ENCODE peak calls at places on chromosomes 13 and 19, in five cellular contexts. A is IMR-90, U is body of pancreas, G is HepG2, K is ovary. L is an unnamed sample.

GRCh38 chr13:30353601-30354000 is 46.2 kb upstream of the KATNAL1 start:
- DNase-seq in K (no peak), U (no peak), G (no peak), A (no peak), L (no peak)

GRCh38 chr13:71873418-71874276 is 6.6 kb upstream of the DACH1 start:
- DNase-seq in U (no peak), K (no peak), G (no peak), A (no peak), L (no peak)

GRCh38 chr13:51262501-51263211 is 40.5 kb downstream of the FAM124A start:
- DNase-seq in K (no peak), G (peak; percentile 13), U (no peak), A (no peak), L (no peak)

GRCh38 chr19:30941591-30941990 is 407.6 kb downstream of the TSHZ3 start:
- DNase-seq in U (no peak), A (no peak), K (no peak), G (no peak), L (no peak)

GRCh38 chr19:54507824-54508223 is 5.2 kb downstream of the LAIR2 start:
- DNase-seq in K (no peak), A (no peak), G (peak; percentile 40), U (no peak), L (no peak)

GRCh38 chr19:46818812-46819211 is 30.4 kb upstream of the SLC1A5 start:
- DNase-seq in U (no peak), A (peak; percentile 33), K (no peak), G (peak; percentile 63), L (no peak)

GRCh38 chr19:44747739-44748425 is 626 bp upstream of the BCL3 start:
- DNase-seq in G (peak; percentile 50), K (peak; percentile 79), A (peak; percentile 61), U (peak; percentile 78), L (no peak)

GRCh38 chr19:43468354-43469159 is 3.1 kb upstream of the LYPD3 start:
- DNase-seq in K (no peak), G (no peak), A (no peak), U (no peak), L (no peak)

GRCh38 chr13:49810464-49810824 is 18.0 kb upstream of the KPNA3 start:
- DNase-seq in K (no peak), A (no peak), U (no peak), G (no peak), L (no peak)

GRCh38 chr13:104477256-104477655 is 1411.0 kb upstream of the SLC10A2 start:
- DNase-seq in U (no peak), K (no peak), A (no peak), G (no peak), L (no peak)

GRCh38 chr19:29956855-29957254 is 14.8 kb downstream of the URI1 start:
- DNase-seq in U (no peak), A (no peak), K (no peak), G (peak; percentile 24), L (no peak)

GRCh38 chr13:42333613-42334328 is 61.8 kb downstream of the AKAP11 start:
- DNase-seq in G (peak; percentile 16), A (peak; percentile 22), U (no peak), K (no peak), L (no peak)

GRCh38 chr13:96053003-96053703 is at the start of gene UGGT2:
- DNase-seq in K (peak; percentile 96), U (peak; percentile 96), G (peak; percentile 85), A (peak; percentile 94), L (peak; percentile 8)

GRCh38 chr13:21749410-21749809 is 78.5 kb downstream of the FGF9 start:
- DNase-seq in K (no peak), G (peak; percentile 32), A (peak; percentile 94), U (no peak), L (no peak)

GRCh38 chr13:104779311-104779710 is 1713.1 kb upstream of the SLC10A2 start:
- DNase-seq in K (no peak), A (peak; percentile 64), G (no peak), U (no peak), L (no peak)

GRCh38 chr19:30056580-30056979 is 114.5 kb downstream of the URI1 start:
- DNase-seq in A (no peak), U (no peak), K (no peak), G (no peak), L (no peak)

GRCh38 chr19:16612631-16613030 is 15.4 kb downstream of the MED26 start:
- DNase-seq in K (no peak), A (no peak), G (no peak), U (no peak), L (no peak)

GRCh38 chr19:50292216-50292827 is 36.9 kb downstream of the KCNC3 start:
- DNase-seq in A (no peak), K (no peak), G (no peak), U (no peak), L (no peak)

GRCh38 chr13:21849323-21849722 is 178.4 kb downstream of the FGF9 start:
- DNase-seq in G (peak; percentile 52), K (no peak), U (peak; percentile 34), A (peak; percentile 43), L (no peak)

GRCh38 chr13:112859817-112860190 is 109.2 kb upstream of the MCF2L start:
- DNase-seq in A (peak; percentile 82), K (no peak), G (no peak), U (peak; percentile 28), L (no peak)

GRCh38 chr13:28657784-28658538 is 969 bp upstream of the POMP start:
- DNase-seq in A (peak; percentile 58), G (no peak), U (no peak), K (no peak), L (no peak)

GRCh38 chr13:21998279-21998678 is 327.4 kb downstream of the FGF9 start:
- DNase-seq in U (no peak), K (no peak), A (no peak), G (peak; percentile 16), L (no peak)

DNA sequence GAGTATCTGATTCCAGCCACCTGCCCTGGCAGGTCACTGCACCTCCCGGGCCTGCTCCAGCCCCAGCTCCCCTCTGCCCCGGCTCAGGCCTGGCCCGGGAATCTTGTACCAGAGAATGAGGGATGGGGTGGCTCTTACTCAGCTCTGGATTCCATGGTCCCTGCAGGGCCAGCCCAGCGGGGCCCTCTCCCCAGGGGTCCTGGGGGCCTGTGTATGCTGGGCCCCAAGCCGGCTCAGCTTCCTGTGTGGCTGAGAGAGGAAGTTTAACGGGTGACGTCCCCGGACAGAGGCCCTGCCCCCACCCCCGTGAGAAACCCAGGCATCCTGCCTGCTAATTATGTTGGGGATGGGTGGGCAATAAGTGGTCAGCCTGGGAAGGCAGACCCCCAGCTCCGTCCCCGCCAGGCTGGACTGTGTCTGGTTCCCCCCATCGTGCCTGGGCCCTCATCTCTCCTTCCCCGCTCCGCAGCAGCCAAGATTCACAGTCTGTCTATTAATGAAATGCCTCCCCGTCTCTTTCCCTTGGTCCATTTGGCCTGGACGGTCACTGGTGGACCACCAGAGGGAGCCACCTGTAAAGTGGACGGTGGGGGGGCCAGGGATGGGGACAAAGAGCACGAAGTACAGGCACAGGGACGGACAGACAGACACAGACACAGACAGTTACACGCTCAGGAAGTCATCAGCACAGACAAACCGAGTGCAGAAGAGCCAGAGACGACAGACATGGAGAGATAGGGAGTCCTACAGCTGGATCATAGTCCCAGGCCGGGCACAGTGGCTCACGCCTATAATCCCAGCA is at the start of gene DENND1C:
- DNase-seq in U (peak; percentile 41), G (peak; percentile 47), A (no peak), K (no peak), L (peak; percentile 23)
- TF ChIP-seq POLR2A in U (no peak), G (no peak), A (no peak), K (no peak), L (no peak)

GRCh38 chr13:97211986-97212385 is 10.1 kb upstream of the MBNL2 start:
- DNase-seq in A (no peak), K (no peak), G (no peak), U (no peak), L (no peak)

GRCh38 chr13:97211357-97211756 is 10.8 kb upstream of the MBNL2 start:
- DNase-seq in A (peak; percentile 48), G (no peak), K (no peak), U (no peak), L (no peak)

GRCh38 chr13:97214921-97215320 is 7.2 kb upstream of the MBNL2 start:
- DNase-seq in G (no peak), U (no peak), K (no peak), A (no peak), L (no peak)

GRCh38 chr13:97215325-97215724 is 6.8 kb upstream of the MBNL2 start:
- DNase-seq in A (no peak), K (no peak), U (no peak), G (no peak), L (no peak)

GRCh38 chr13:97212540-97213146 is 9.5 kb upstream of the MBNL2 start:
- DNase-seq in A (peak; percentile 49), G (no peak), K (no peak), U (peak; percentile 48), L (no peak)
- TF ChIP-seq CTCF in A (peak; percentile 71), G (peak; percentile 60), K (no peak), U (peak; percentile 50), L (peak; percentile 50)

GRCh38 chr19:40813182-40813581 is 14.2 kb downstream of the EGLN2 start:
- DNase-seq in A (no peak), G (no peak), K (peak; percentile 87), U (no peak), L (no peak)
- TF ChIP-seq POLR2A in A (no peak), G (no peak), K (no peak), U (no peak), L (no peak)

GRCh38 chr13:93234459-93234858 is 7.9 kb downstream of the GPC6 start:
- DNase-seq in G (no peak), A (no peak), U (no peak), K (no peak), L (no peak)
- TF ChIP-seq CTCF in G (no peak), A (no peak), U (no peak), K (no peak), L (no peak)

GRCh38 chr19:1857648-1858326 is 5.6 kb downstream of the KLF16 start:
- DNase-seq in A (no peak), K (no peak), U (peak; percentile 37), G (no peak), L (no peak)

GRCh38 chr19:1855828-1856255 is 7.5 kb downstream of the KLF16 start:
- DNase-seq in U (no peak), K (no peak), G (no peak), A (peak; percentile 23), L (no peak)

GRCh38 chr19:1855040-1855827 is 7.0 kb upstream of the REXO1 start:
- DNase-seq in U (peak; percentile 89), A (peak; percentile 85), G (no peak), K (peak; percentile 71), L (peak; percentile 66)

GRCh38 chr19:1856698-1857603 is 6.4 kb downstream of the KLF16 start:
- DNase-seq in A (peak; percentile 70), K (peak; percentile 85), U (peak; percentile 92), G (peak; percentile 77), L (no peak)

DNA sequence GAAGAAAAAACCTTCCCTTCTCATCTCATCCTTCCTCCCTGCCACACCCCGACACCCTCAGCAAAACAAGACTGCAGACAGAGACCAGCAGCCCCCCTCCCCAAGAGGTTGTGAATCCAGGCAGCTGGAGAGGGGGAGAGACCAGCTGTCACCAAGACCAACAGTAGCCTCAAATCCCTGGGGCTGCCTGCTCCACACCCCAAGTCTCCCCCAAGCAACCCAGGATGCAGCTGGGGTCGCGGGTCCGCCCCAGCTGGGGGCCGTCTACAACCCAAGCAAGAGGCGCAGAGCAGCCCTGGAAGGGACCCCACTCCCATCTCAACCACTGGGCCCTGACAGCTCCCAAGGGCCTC is 7.1 kb downstream of the KLF16 start:
- DNase-seq in K (no peak), U (no peak), A (no peak), G (no peak), L (no peak)
- TF ChIP-seq POLR2A in K (no peak), U (no peak), A (no peak), G (no peak), L (no peak)

GRCh38 chr19:34017024-34017423 is 155.3 kb upstream of the LSM14A start:
- DNase-seq in G (no peak), K (no peak), A (no peak), U (no peak), L (no peak)
- TF ChIP-seq CTCF in G (no peak), K (no peak), A (no peak), U (no peak), L (no peak)

L was measured in esophagus squamous epithelium.